ENCODE peak calls at places on chromosome 17, in six cellular contexts. H is transverse colon, V is breast epithelium, D is endothelial cell of umbilical vein, R is HL-60, J is Panc1. W is an unnamed sample.
A peak's percentile ranks its signal among the peaks of the same experiment; 100 is the strongest.

GRCh38 chr17:59311051-59311468 is 20.4 kb upstream of the YPEL2 start:
- DNase-seq in J (peak; percentile 41), V (no peak), D (peak; percentile 79), H (peak; percentile 32), R (peak; percentile 64), W (no peak)

GRCh38 chr17:71440513-71440912 is 680.3 kb upstream of the SOX9 start:
- DNase-seq in D (no peak), V (no peak), R (no peak), J (no peak), H (no peak), W (no peak)

GRCh38 chr17:72411124-72411563 is 290.3 kb downstream of the SOX9 start:
- DNase-seq in J (no peak), R (no peak), D (no peak), V (no peak), H (no peak), W (no peak)

GRCh38 chr17:1830288-1830687 is 483 bp downstream of the RPA1 start:
- DNase-seq in H (peak; percentile 13), V (no peak), D (peak; percentile 13), J (no peak), R (peak; percentile 15), W (no peak)

GRCh38 chr17:27748360-27748825 is 51.9 kb downstream of the NOS2 start:
- DNase-seq in R (no peak), V (no peak), H (no peak), J (no peak), D (no peak), W (no peak)

GRCh38 chr17:62688398-62689140 is 61.1 kb downstream of the MRC2 start:
- DNase-seq in D (no peak), J (no peak), V (no peak), R (no peak), H (no peak), W (no peak)

GRCh38 chr17:55806745-55807466 is 56.1 kb downstream of the PCTP start:
- DNase-seq in V (no peak), J (no peak), H (no peak), D (no peak), R (no peak), W (no peak)

GRCh38 chr17:55398689-55399088 is 22.9 kb downstream of the MMD start:
- DNase-seq in J (no peak), V (no peak), D (no peak), R (no peak), H (no peak), W (no peak)

GRCh38 chr17:77872714-77873517 is 85.6 kb upstream of the TNRC6C start:
- DNase-seq in J (no peak), H (no peak), R (no peak), V (no peak), D (no peak), W (no peak)

GRCh38 chr17:31754239-31754945 is 104.7 kb downstream of the COPRS start:
- DNase-seq in J (no peak), V (no peak), H (no peak), D (peak; percentile 62), R (no peak), W (no peak)

GRCh38 chr17:83196088-83196765 is 116.8 kb downstream of the METRNL start:
- DNase-seq in J (no peak), H (no peak), V (peak; percentile 51), D (no peak), R (no peak), W (peak; percentile 71)

GRCh38 chr17:66369830-66370229 is 67.4 kb downstream of the PRKCA start:
- DNase-seq in D (no peak), V (no peak), J (no peak), R (no peak), H (no peak), W (no peak)

GRCh38 chr17:76234354-76234679 is 6.0 kb downstream of the RNF157 start:
- DNase-seq in H (no peak), D (no peak), V (no peak), R (no peak), J (no peak), W (no peak)

GRCh38 chr17:76793775-76794174 is 55.9 kb downstream of the MFSD11 start:
- DNase-seq in D (peak; percentile 26), H (no peak), R (peak; percentile 37), V (no peak), J (peak; percentile 27), W (no peak)

GRCh38 chr17:77325826-77326581 is 185.2 kb downstream of the SEC14L1 start:
- DNase-seq in H (peak; percentile 30), V (peak; percentile 46), D (no peak), R (no peak), J (no peak), W (peak; percentile 67)

GRCh38 chr17:80742091-80742490 is 197.5 kb downstream of the RPTOR start:
- DNase-seq in R (no peak), J (no peak), H (no peak), V (no peak), D (no peak), W (no peak)
- TF ChIP-seq POLR2AphosphoS5 in R (no peak), J (no peak), H (no peak), V (no peak), D (no peak), W (no peak)

DNA sequence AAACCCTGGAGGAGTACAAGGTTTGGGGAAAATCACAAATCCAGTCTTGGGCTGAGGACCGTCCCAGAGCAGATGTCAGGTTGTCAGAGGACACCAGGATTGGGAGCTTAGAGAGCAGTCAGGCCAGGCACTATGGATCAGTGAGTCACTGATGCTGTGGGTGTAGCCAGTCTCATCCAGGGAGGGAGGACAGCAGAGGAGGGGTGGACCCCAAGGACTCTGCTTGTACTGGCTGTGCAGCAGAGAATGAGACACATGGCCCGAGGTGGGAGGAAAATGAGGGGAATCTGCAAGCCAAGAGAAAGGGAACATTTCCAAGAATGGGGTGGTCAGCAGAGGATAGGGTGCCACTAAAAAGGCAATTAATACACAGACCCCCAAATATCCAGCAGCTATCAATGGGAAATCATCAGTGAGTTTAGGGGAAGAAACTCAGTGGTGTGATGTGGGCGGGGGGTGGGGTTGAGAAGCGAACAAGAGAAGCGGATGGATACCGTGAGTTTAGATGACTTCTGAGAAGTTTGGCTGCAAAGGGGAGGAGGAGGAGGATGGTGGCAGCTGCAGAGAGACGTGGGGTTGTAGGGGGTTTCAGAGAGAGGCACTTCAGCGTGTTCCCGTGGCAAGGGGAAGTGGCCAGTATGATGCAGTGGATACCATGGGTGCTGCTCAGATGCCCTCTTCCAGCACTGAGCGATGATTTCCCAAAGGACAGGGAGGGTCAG is 43.9 kb downstream of the ARHGAP27 start:
- DNase-seq in H (no peak), R (no peak), D (no peak), J (no peak), V (no peak), W (peak; percentile 53)
- H3K4me3 ChIP-seq in H (no peak overlapping the region), R (no peak overlapping the region), D (no peak overlapping the region), J (no peak overlapping the region), V (no peak overlapping the region), W (no peak overlapping the region)

GRCh38 chr17:17110520-17110919 is 68.3 kb downstream of the MPRIP start:
- DNase-seq in R (no peak), H (no peak), V (no peak), J (no peak), D (no peak), W (no peak)

GRCh38 chr17:17109231-17109630 is 67.0 kb downstream of the MPRIP start:
- DNase-seq in V (no peak), J (no peak), D (no peak), R (no peak), H (peak; percentile 59), W (no peak)

GRCh38 chr17:17108681-17109049 is 66.4 kb downstream of the MPRIP start:
- DNase-seq in H (peak; percentile 58), R (no peak), D (no peak), V (peak; percentile 65), J (no peak), W (no peak)

GRCh38 chr17:17111401-17112393 is 69.4 kb downstream of the MPRIP start:
- DNase-seq in J (no peak), H (no peak), R (no peak), D (no peak), V (no peak), W (no peak)

DNA sequence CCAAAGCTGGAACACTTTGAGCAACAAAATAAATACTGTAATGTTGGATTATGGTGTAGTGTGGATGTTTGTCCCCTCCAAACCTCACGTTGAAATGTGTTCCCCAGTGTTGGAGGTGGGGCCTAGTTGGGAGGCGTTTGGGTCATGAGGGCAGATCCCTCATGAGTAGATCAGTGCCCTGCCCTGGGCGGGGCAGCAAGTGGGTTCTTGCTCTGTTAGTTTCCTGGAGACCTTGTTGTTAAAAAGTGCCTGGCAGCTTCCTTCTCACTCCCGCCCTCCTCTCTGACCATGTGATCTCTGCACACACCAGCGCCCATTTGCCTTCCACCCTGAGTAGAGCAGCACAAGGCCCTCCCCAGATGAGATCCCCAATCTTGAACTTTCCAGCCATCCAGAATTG is 67.6 kb downstream of the MPRIP start:
- DNase-seq in R (no peak), J (no peak), D (no peak), V (no peak), H (peak; percentile 87), W (no peak)
- H3K27ac ChIP-seq in R (no peak overlapping the region), J (no peak overlapping the region), D (no peak overlapping the region), V (peak overlapping the region; percentile 67), H (peak overlapping the region; percentile 83), W (no peak overlapping the region)

GRCh38 chr17:74408830-74409229 is 23.1 kb upstream of the GPRC5C start:
- DNase-seq in V (no peak), J (no peak), R (no peak), H (no peak), D (no peak), W (no peak)

GRCh38 chr17:74410001-74410443 is 21.9 kb upstream of the GPRC5C start:
- DNase-seq in J (no peak), H (no peak), R (no peak), V (no peak), D (no peak), W (no peak)

GRCh38 chr17:74404802-74405201 is 27.1 kb upstream of the GPRC5C start:
- DNase-seq in J (no peak), D (no peak), V (no peak), H (no peak), R (no peak), W (no peak)

GRCh38 chr17:74408262-74408661 is 23.6 kb upstream of the GPRC5C start:
- DNase-seq in R (no peak), D (no peak), J (no peak), H (no peak), V (no peak), W (no peak)

DNA sequence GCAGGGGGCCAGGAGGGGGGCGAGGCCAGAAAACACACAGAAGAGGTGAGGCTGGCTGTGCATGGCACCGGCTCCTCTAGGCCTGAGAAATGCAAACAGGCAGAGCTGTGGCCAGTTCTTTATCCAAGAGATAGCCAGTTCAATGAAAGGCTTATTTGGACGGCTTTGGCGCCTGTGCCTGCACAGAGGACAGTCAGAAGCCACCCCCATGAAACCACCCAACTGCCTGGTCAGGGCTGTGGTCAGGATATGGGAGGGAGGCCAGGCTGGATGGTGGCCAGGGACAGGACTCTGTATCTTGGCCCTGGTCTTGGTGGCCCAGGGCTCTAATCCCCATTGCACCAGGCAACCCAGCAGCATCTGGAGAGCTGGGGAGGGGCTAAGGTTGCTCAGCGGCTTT is 24.5 kb upstream of the GPRC5C start:
- DNase-seq in R (no peak), J (no peak), V (no peak), H (no peak), D (no peak), W (no peak)
- TF ChIP-seq POLR2AphosphoS5 in R (no peak), J (no peak), V (no peak), H (no peak), D (no peak), W (no peak)